ENCODE peak calls at places on chromosomes 7 and 10, in seven cellular contexts. I is kidney; F is heart right ventricle; Y is CD8-positive, alpha-beta T cell; K is PC-3; N is GM12878; E is colonic mucosa. J is an unnamed sample. For H3K4me1, the result is how much of the 10 kb centered on the place peaks cover.

GRCh38 chr10:30968711-30969110 is 63.0 kb downstream of the ZNF438 start:
- DNase-seq in I (no peak), E (no peak), Y (no peak), N (no peak), F (no peak), K (no peak), J (no peak)

GRCh38 chr10:79948976-79949722 is at the start of gene SFTPD:
- DNase-seq in F (no peak), I (no peak), E (no peak), Y (no peak), N (no peak), K (peak), J (no peak)

GRCh38 chr7:30171753-30172447 is 37.1 kb downstream of the MTURN start:
- DNase-seq in N (no peak), F (no peak), I (no peak), Y (no peak), K (peak), E (no peak), J (no peak)

GRCh38 chr7:66188645-66189044 is 16.5 kb upstream of the TPST1 start:
- DNase-seq in F (no peak), I (no peak), E (no peak), Y (no peak), N (no peak), K (no peak), J (no peak)

GRCh38 chr7:83427929-83428328 is 221.0 kb downstream of the SEMA3E start:
- DNase-seq in F (no peak), Y (no peak), K (peak), N (no peak), I (no peak), E (no peak), J (no peak)

GRCh38 chr10:98261436-98262277 is 6.3 kb downstream of the LOXL4 start:
- DNase-seq in E (no peak), K (no peak), I (no peak), F (no peak), Y (no peak), N (no peak), J (no peak)

GRCh38 chr10:10870523-10871241 is 147.0 kb upstream of the CELF2 start:
- DNase-seq in Y (no peak), I (no peak), E (no peak), N (peak), F (no peak), K (no peak), J (no peak)

GRCh38 chr10:104022020-104022419 is 55.1 kb downstream of the SLK start:
- DNase-seq in Y (no peak), F (no peak), K (no peak), E (no peak), N (no peak), I (no peak), J (no peak)

GRCh38 chr7:134857958-134858357 is 78.5 kb downstream of the CALD1 start:
- DNase-seq in Y (no peak), N (no peak), F (no peak), K (no peak), E (no peak), I (no peak), J (no peak)

GRCh38 chr7:150941983-150942590 is 36.0 kb downstream of the KCNH2 start:
- DNase-seq in K (peak), N (no peak), I (peak), E (peak), F (peak), Y (peak), J (no peak)

GRCh38 chr7:2416659-2417058 is 13.2 kb downstream of the CHST12 start:
- DNase-seq in I (no peak), Y (no peak), F (no peak), N (no peak), K (no peak), E (no peak), J (no peak)

GRCh38 chr10:7482992-7483391 is 72.2 kb upstream of the SFMBT2 start:
- DNase-seq in K (no peak), I (no peak), F (no peak), E (no peak), Y (no peak), N (no peak), J (no peak)

GRCh38 chr10:46545861-46546590 is 10.4 kb downstream of the GPRIN2 start:
- DNase-seq in Y (no peak), E (peak), F (no peak), K (no peak), N (no peak), I (peak), J (peak)

GRCh38 chr10:60570272-60570865 is 180.7 kb upstream of the ANK3 start:
- DNase-seq in I (no peak), E (no peak), Y (no peak), K (no peak), F (no peak), N (no peak), J (no peak)

GRCh38 chr7:2566890-2567662 is 8.3 kb downstream of the IQCE start:
- DNase-seq in E (peak), Y (no peak), N (peak), F (peak), I (peak), K (no peak), J (peak)

GRCh38 chr10:63537511-63537910 is 16.3 kb downstream of the REEP3 start:
- DNase-seq in I (no peak), Y (no peak), N (no peak), F (no peak), E (no peak), K (no peak), J (no peak)

GRCh38 chr10:109624939-109625338 is 298.4 kb downstream of the XPNPEP1 start:
- DNase-seq in N (no peak), I (no peak), K (no peak), Y (no peak), E (no peak), F (no peak), J (no peak)

GRCh38 chr7:158028290-158028941 is 559.2 kb downstream of the PTPRN2 start:
- DNase-seq in I (peak), Y (no peak), F (no peak), N (no peak), E (peak), K (no peak), J (no peak)

GRCh38 chr7:42152353-42153205 is 84.4 kb downstream of the GLI3 start:
- DNase-seq in Y (no peak), F (no peak), K (peak), N (no peak), E (no peak), I (no peak), J (no peak)

GRCh38 chr10:116038259-116038658 is 234.7 kb downstream of the GFRA1 start:
- DNase-seq in E (peak), K (no peak), I (no peak), F (no peak), N (no peak), Y (no peak), J (peak)

GRCh38 chr7:80819503-80819902 is 99.3 kb downstream of the SEMA3C start:
- DNase-seq in I (no peak), Y (no peak), F (no peak), E (no peak), K (no peak), N (no peak), J (no peak)

GRCh38 chr7:94190599-94191061 is 186.5 kb upstream of the BET1 start:
- DNase-seq in E (no peak), I (no peak), K (peak), N (no peak), F (peak), Y (no peak), J (no peak)

GRCh38 chr10:71136036-71136690 is 76.2 kb upstream of the UNC5B start:
- DNase-seq in E (no peak), Y (no peak), F (no peak), K (no peak), N (no peak), I (no peak), J (no peak)

GRCh38 chr10:69636273-69636575 is 6.2 kb downstream of the FAM241B start:
- DNase-seq in K (no peak), F (no peak), N (no peak), Y (no peak), I (no peak), E (no peak), J (no peak)

GRCh38 chr10:52353960-52354394 is 39.9 kb downstream of the DKK1 start:
- DNase-seq in Y (no peak), I (no peak), F (no peak), E (no peak), K (peak), N (no peak), J (no peak)

DNA sequence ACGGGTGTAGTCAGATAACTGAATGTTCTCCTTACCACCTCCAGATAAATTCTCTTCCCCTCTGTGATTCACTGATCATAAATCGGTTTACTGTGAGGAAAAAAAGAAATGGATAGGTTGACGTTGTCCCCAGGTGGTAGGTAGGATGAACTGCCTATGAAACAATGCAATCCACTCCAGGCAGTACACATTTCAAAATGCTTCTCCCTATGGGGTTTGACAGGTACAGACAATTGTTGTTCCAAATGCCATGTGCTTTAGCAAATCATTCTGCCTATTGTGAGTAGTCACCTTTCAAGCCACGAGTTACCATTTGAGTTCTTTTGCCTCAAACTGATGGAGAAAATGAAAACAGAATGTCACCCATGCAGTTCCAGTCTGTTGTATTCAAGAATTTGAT is 21.8 kb downstream of the VIM start:
- DNase-seq in F (no peak), N (no peak), E (no peak), K (peak), Y (no peak), I (no peak), J (no peak)
- TF ChIP-seq CTCF in F (no peak), N (peak), E (no peak), K (peak), Y (peak), I (no peak), J (no peak)

DNA sequence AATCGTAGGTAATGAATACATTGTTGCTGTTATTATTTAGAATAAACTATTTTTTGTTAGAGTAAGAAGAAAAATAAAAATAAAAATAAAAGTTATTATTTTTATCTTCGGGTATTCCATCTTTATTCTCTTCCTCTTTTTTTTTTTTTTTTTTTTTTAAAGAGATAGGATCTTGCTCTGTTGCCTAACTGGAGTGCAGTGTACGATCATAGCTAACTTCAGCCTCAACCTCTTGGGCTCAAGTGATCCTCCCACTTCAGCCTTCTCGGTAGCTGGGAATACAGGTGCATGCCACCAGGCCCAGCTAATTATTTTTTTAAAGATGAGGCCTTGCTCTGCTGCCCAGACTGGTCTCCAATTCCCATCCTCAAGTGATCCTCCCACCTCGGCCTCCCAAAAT is 15.4 kb downstream of the STAM start:
- DNase-seq in F (no peak), Y (no peak), K (no peak), E (no peak), I (no peak), N (no peak), J (no peak)
- H3K4me1 ChIP-seq in F (under half), Y (under half), K (under half), E (under half), I (under half), N (under half), J (under half)

GRCh38 chr10:13099144-13099665 is 758 bp upstream of the OPTN start:
- DNase-seq in E (peak), N (no peak), Y (peak), F (peak), K (peak), I (peak), J (peak)
- TF ChIP-seq CTCF in E (no peak), N (peak), Y (no peak), F (peak), K (no peak), I (peak), J (peak)

DNA sequence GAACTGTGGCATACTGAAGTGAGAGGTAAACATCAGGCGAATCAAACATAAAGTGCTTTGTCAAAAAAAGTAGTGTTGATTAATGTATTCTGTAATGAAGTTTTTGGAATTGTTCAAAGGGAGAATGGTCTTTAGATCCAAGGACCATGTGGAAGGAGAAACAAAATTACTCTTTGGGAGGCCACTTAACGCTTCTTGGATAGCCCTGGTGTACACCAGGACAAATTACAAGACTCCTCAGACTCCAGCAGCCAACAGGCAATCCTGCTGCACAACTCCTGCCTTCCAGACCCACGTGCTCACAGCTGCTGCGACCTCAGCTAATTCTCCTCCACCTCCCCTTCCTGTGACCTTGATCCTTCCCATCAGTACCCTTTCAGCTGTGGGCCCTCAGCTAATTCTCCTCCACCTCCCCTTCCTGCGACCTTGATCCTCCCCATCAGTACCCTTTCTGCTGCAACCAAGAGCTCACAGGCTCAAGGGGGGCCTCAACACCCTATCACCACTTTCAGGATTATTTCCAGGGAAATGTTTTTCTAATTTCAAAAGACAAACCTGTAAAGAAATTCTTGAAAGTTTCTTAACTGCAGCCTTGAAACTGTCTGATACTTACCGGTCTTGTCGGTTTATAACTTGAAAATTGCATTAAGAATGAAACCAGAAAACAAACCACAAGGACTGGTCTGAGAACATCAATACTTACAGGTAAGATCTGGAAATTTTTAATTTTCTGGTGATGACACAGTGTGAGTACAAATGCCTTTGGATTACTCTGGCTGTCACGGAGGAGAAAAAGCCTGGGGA is 29.7 kb upstream of the DDC start:
- DNase-seq in F (no peak), E (no peak), I (no peak), K (no peak), Y (no peak), N (no peak), J (no peak)
- H3K4me1 ChIP-seq in F (under half), E (under half), I (under half), K (under half), Y (under half), N (under half), J (under half)

DNA sequence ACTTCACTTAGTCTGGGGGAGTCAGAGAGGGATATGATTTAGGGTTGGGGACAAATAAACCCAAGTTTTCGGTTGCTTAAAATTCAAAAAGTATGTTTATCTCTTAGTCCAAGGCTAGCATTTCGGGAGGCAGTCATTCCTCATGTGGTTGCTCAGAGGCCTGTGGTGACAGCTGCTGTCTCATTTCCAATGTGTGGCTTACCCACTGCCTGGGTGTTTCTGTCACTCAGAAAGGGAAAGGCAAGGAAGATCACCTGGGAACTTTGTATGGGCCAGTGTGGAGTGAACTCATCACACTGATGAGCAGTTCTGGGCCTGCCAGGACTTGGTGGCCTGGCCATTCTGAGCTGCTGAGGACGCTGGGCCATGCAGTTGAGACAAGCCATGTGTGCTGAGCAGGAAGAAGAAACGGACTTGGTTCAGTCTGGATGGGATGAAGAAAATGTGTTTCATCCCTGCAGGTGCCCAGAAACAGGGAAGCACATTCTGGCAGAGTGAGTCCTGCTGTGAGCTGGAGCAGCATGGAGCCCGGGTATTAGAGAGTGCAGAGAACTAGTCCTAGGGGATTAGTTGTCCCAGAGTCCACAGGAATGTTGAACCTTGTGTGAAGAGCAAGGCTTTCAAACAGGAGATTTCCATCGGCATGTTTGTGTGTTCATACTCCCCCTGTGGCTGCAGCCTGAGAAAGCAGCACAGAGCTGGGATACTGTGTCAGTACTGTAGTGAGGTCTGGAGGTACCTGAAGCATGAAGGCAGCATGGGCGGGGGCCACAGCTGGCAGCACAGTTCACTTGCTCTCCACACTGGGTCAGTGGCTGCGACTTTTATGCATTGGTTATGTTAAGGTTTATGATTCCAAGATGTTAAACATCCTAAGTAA is 211.1 kb upstream of the IGFBP3 start:
- DNase-seq in Y (no peak), F (no peak), K (no peak), I (peak), N (no peak), E (no peak), J (no peak)
- TF ChIP-seq CTCF in Y (no peak), F (no peak), K (peak), I (no peak), N (no peak), E (no peak), J (peak)

J was measured in right lobe of liver.